ENCODE peak calls at places on chromosomes 12 and 14, in nine cellular contexts. C is ACHN, J is A172, M is heart right ventricle, I is activated B cell treated with CpG ODN at 0.5 μM for 24 hours, U is NCI-H774, N is lung, G is EH, E is HCT116. Z is an unnamed sample.

GRCh38 chr12:41193321-41193720 is 5.2 kb downstream of the PDZRN4 start:
- DNase-seq in I (no peak), E (no peak), N (no peak), G (no peak), J (no peak), C (no peak), M (no peak), U (no peak), Z (no peak)

GRCh38 chr12:25694072-25694471 is 141.0 kb upstream of the LMNTD1 start:
- DNase-seq in M (no peak), G (peak; percentile 95), J (peak; percentile 73), N (no peak), C (peak; percentile 19), U (no peak), I (no peak), E (no peak), Z (peak; percentile 18)

GRCh38 chr14:67319142-67319541 is 40.5 kb downstream of the ATP6V1D start:
- DNase-seq in N (no peak), J (no peak), U (no peak), I (no peak), E (no peak), C (no peak), G (no peak), M (no peak), Z (no peak)

GRCh38 chr12:32477714-32478113 is 78.4 kb downstream of the FGD4 start:
- DNase-seq in J (no peak), C (no peak), M (no peak), G (peak; percentile 27), U (no peak), E (no peak), I (no peak), N (no peak), Z (no peak)

GRCh38 chr12:67710582-67710981 is 62.0 kb downstream of the DYRK2 start:
- DNase-seq in G (peak; percentile 81), U (no peak), E (no peak), C (no peak), J (peak; percentile 46), N (no peak), I (no peak), M (no peak), Z (peak; percentile 67)

GRCh38 chr12:93784339-93785086 is 107.3 kb downstream of the CRADD start:
- DNase-seq in E (peak; percentile 41), N (no peak), U (no peak), C (peak; percentile 79), I (no peak), J (peak; percentile 83), G (peak; percentile 79), M (no peak), Z (no peak)

GRCh38 chr12:9347328-9348127 is 139.3 kb upstream of the PZP start:
- DNase-seq in E (peak; percentile 10), I (no peak), G (peak; percentile 53), M (no peak), J (peak; percentile 17), U (no peak), C (no peak), N (no peak), Z (peak; percentile 97)

GRCh38 chr14:22556021-22556989 is 32.7 kb downstream of the DAD1 start:
- DNase-seq in G (peak; percentile 72), U (no peak), M (peak; percentile 36), I (peak; percentile 86), J (peak; percentile 93), N (peak; percentile 62), E (no peak), C (peak; percentile 30), Z (peak; percentile 94)

GRCh38 chr14:104425171-104425681 is 154.3 kb upstream of the C14orf180 start:
- DNase-seq in E (no peak), I (no peak), J (no peak), M (no peak), C (no peak), N (no peak), G (no peak), U (no peak), Z (no peak)

GRCh38 chr12:94587266-94588241 is 62.8 kb downstream of the TMCC3 start:
- DNase-seq in J (no peak), N (no peak), M (peak; percentile 14), U (no peak), E (no peak), I (no peak), G (no peak), C (no peak), Z (no peak)

GRCh38 chr14:92458136-92458958 is 55.2 kb upstream of the RIN3 start:
- DNase-seq in I (no peak), M (no peak), N (no peak), G (no peak), J (no peak), E (no peak), C (no peak), U (no peak), Z (no peak)

GRCh38 chr12:85781751-85782150 is 54.5 kb downstream of the RASSF9 start:
- DNase-seq in C (no peak), N (no peak), U (peak; percentile 17), J (no peak), E (no peak), I (no peak), G (no peak), M (no peak), Z (no peak)

GRCh38 chr12:103268831-103269514 is 226.8 kb downstream of the C12orf42 start:
- DNase-seq in C (no peak), I (no peak), J (no peak), U (peak; percentile 99), E (no peak), N (no peak), G (no peak), M (no peak), Z (no peak)

GRCh38 chr12:5176058-5176457 is 132.4 kb downstream of the KCNA5 start:
- DNase-seq in M (no peak), G (no peak), E (no peak), J (no peak), I (no peak), U (no peak), N (no peak), C (no peak), Z (no peak)

GRCh38 chr14:69994002-69994401 is 114.8 kb downstream of the SMOC1 start:
- DNase-seq in J (no peak), G (no peak), I (no peak), N (no peak), U (no peak), E (no peak), M (no peak), C (no peak), Z (no peak)